ENCODE peak calls at places on chromosomes 16 and 17, in five cellular contexts. One of them, this sample, is unnamed.

GRCh38 chr16:50266337-50267091 is at the start of gene ADCY7:
- DNase-seq in mesenchymal stem cell: peak; percentile 85
- DNase-seq in H9: peak; percentile 57
- DNase-seq in cardiac muscle cell: peak; percentile 87
- DNase-seq in CD8-positive, alpha-beta memory T cell: peak; percentile 80
- DNase-seq in this sample: peak; percentile 92

GRCh38 chr16:84278968-84279367 is 15.7 kb upstream of the WFDC1 start:
- DNase-seq in cardiac muscle cell: no peak
- DNase-seq in mesenchymal stem cell: no peak
- DNase-seq in H9: peak; percentile 49
- DNase-seq in CD8-positive, alpha-beta memory T cell: no peak
- DNase-seq in this sample: no peak

GRCh38 chr17:50805486-50805885 is 29.9 kb upstream of the WFIKKN2 start:
- DNase-seq in cardiac muscle cell: no peak
- DNase-seq in CD8-positive, alpha-beta memory T cell: no peak
- DNase-seq in H9: no peak
- DNase-seq in mesenchymal stem cell: no peak
- DNase-seq in this sample: no peak

GRCh38 chr17:29176500-29177351 is 3.5 kb downstream of the MYO18A start:
- DNase-seq in mesenchymal stem cell: peak; percentile 64
- DNase-seq in H9: peak; percentile 88
- DNase-seq in CD8-positive, alpha-beta memory T cell: peak; percentile 48
- DNase-seq in cardiac muscle cell: peak; percentile 53
- DNase-seq in this sample: peak; percentile 73

GRCh38 chr16:57127836-57128235 is 35.5 kb downstream of the CPNE2 start:
- DNase-seq in mesenchymal stem cell: no peak
- DNase-seq in H9: no peak
- DNase-seq in CD8-positive, alpha-beta memory T cell: no peak
- DNase-seq in cardiac muscle cell: no peak
- DNase-seq in this sample: no peak

GRCh38 chr16:49850558-49851467 is 5.1 kb downstream of the ZNF423 start:
- DNase-seq in cardiac muscle cell: no peak
- DNase-seq in mesenchymal stem cell: no peak
- DNase-seq in H9: no peak
- DNase-seq in CD8-positive, alpha-beta memory T cell: no peak
- DNase-seq in this sample: peak; percentile 9

GRCh38 chr17:42683407-42684031 is 1.2 kb downstream of the CNTNAP1 start:
- DNase-seq in CD8-positive, alpha-beta memory T cell: no peak
- DNase-seq in H9: peak; percentile 71
- DNase-seq in mesenchymal stem cell: peak; percentile 15
- DNase-seq in cardiac muscle cell: peak; percentile 41
- DNase-seq in this sample: peak; percentile 86

GRCh38 chr17:62955841-62956352 is 10.1 kb upstream of the TANC2 start:
- DNase-seq in H9: no peak
- DNase-seq in CD8-positive, alpha-beta memory T cell: no peak
- DNase-seq in mesenchymal stem cell: no peak
- DNase-seq in cardiac muscle cell: no peak
- DNase-seq in this sample: no peak

GRCh38 chr17:6450926-6451717 is 6.9 kb downstream of the PIMREG start:
- DNase-seq in cardiac muscle cell: peak; percentile 59
- DNase-seq in mesenchymal stem cell: no peak
- DNase-seq in H9: no peak
- DNase-seq in CD8-positive, alpha-beta memory T cell: no peak
- DNase-seq in this sample: no peak

GRCh38 chr17:74394977-74395376 is 27.7 kb downstream of the GPR142 start:
- DNase-seq in H9: no peak
- DNase-seq in cardiac muscle cell: no peak
- DNase-seq in mesenchymal stem cell: no peak
- DNase-seq in CD8-positive, alpha-beta memory T cell: no peak
- DNase-seq in this sample: no peak

GRCh38 chr16:72872966-72873365 is 175.0 kb downstream of the ZFHX3 start:
- DNase-seq in cardiac muscle cell: no peak
- DNase-seq in CD8-positive, alpha-beta memory T cell: no peak
- DNase-seq in H9: no peak
- DNase-seq in mesenchymal stem cell: peak; percentile 52
- DNase-seq in this sample: no peak

GRCh38 chr16:19540241-19540970 is 15.1 kb upstream of the VPS35L start:
- DNase-seq in cardiac muscle cell: no peak
- DNase-seq in CD8-positive, alpha-beta memory T cell: no peak
- DNase-seq in mesenchymal stem cell: no peak
- DNase-seq in H9: no peak
- DNase-seq in this sample: no peak

GRCh38 chr16:12637002-12637401 is 166.7 kb downstream of the CPPED1 start:
- DNase-seq in CD8-positive, alpha-beta memory T cell: no peak
- DNase-seq in H9: peak; percentile 47
- DNase-seq in cardiac muscle cell: no peak
- DNase-seq in mesenchymal stem cell: no peak
- DNase-seq in this sample: no peak

GRCh38 chr16:53745753-53746258 is 41.9 kb downstream of the FTO start:
- DNase-seq in cardiac muscle cell: peak; percentile 10
- DNase-seq in H9: no peak
- DNase-seq in CD8-positive, alpha-beta memory T cell: no peak
- DNase-seq in mesenchymal stem cell: no peak
- DNase-seq in this sample: no peak

GRCh38 chr17:45230410-45230786 is 8.7 kb downstream of the FMNL1 start:
- DNase-seq in CD8-positive, alpha-beta memory T cell: no peak
- DNase-seq in mesenchymal stem cell: no peak
- DNase-seq in cardiac muscle cell: no peak
- DNase-seq in H9: no peak
- DNase-seq in this sample: no peak

GRCh38 chr16:25298165-25298872 is 40.7 kb upstream of the ZKSCAN2 start:
- DNase-seq in H9: no peak
- DNase-seq in CD8-positive, alpha-beta memory T cell: no peak
- DNase-seq in cardiac muscle cell: no peak
- DNase-seq in mesenchymal stem cell: no peak
- DNase-seq in this sample: no peak

GRCh38 chr17:49343273-49343672 is 18.8 kb downstream of the ZNF652 start:
- DNase-seq in mesenchymal stem cell: peak; percentile 41
- DNase-seq in cardiac muscle cell: peak; percentile 51
- DNase-seq in H9: no peak
- DNase-seq in CD8-positive, alpha-beta memory T cell: no peak
- DNase-seq in this sample: no peak

GRCh38 chr17:60435244-60436170 is 13.2 kb downstream of the CHCT1 start:
- DNase-seq in cardiac muscle cell: peak; percentile 94
- DNase-seq in H9: peak; percentile 78
- DNase-seq in mesenchymal stem cell: peak; percentile 85
- DNase-seq in CD8-positive, alpha-beta memory T cell: peak; percentile 62
- DNase-seq in this sample: peak; percentile 71

GRCh38 chr16:67173808-67174705 is 3.7 kb downstream of the NOL3 start:
- DNase-seq in cardiac muscle cell: peak; percentile 87
- DNase-seq in H9: peak; percentile 84
- DNase-seq in CD8-positive, alpha-beta memory T cell: no peak
- DNase-seq in mesenchymal stem cell: peak; percentile 90
- DNase-seq in this sample: peak; percentile 89

GRCh38 chr17:45150911-45151809 is 2.9 kb downstream of the HEXIM1 start:
- DNase-seq in cardiac muscle cell: no peak
- DNase-seq in CD8-positive, alpha-beta memory T cell: no peak
- DNase-seq in mesenchymal stem cell: peak; percentile 39
- DNase-seq in H9: no peak
- DNase-seq in this sample: no peak

GRCh38 chr16:80623376-80623775 is 82.6 kb downstream of the DYNLRB2 start:
- DNase-seq in cardiac muscle cell: peak; percentile 70
- DNase-seq in CD8-positive, alpha-beta memory T cell: no peak
- DNase-seq in H9: no peak
- DNase-seq in mesenchymal stem cell: no peak
- DNase-seq in this sample: no peak

GRCh38 chr17:50778471-50778870 is 11.2 kb upstream of the ANKRD40CL start:
- DNase-seq in H9: no peak
- DNase-seq in cardiac muscle cell: no peak
- DNase-seq in mesenchymal stem cell: no peak
- DNase-seq in CD8-positive, alpha-beta memory T cell: no peak
- DNase-seq in this sample: no peak

GRCh38 chr17:60393840-60394529 is 2.1 kb upstream of the USP32 start:
- DNase-seq in H9: no peak
- DNase-seq in CD8-positive, alpha-beta memory T cell: no peak
- DNase-seq in mesenchymal stem cell: no peak
- DNase-seq in cardiac muscle cell: no peak
- DNase-seq in this sample: no peak

GRCh38 chr16:7405166-7405565 is 72.5 kb downstream of the RBFOX1 start:
- DNase-seq in CD8-positive, alpha-beta memory T cell: no peak
- DNase-seq in H9: peak; percentile 71
- DNase-seq in cardiac muscle cell: no peak
- DNase-seq in mesenchymal stem cell: no peak
- DNase-seq in this sample: peak; percentile 68

GRCh38 chr17:32929288-32929574 is 1.3 kb downstream of the TMEM98 start:
- DNase-seq in H9: no peak
- DNase-seq in CD8-positive, alpha-beta memory T cell: no peak
- DNase-seq in cardiac muscle cell: peak; percentile 43
- DNase-seq in mesenchymal stem cell: peak; percentile 50
- DNase-seq in this sample: no peak

GRCh38 chr17:40399185-40399584 is 18.5 kb downstream of the TOP2A start:
- DNase-seq in cardiac muscle cell: peak; percentile 77
- DNase-seq in mesenchymal stem cell: peak; percentile 79
- DNase-seq in CD8-positive, alpha-beta memory T cell: peak; percentile 58
- DNase-seq in H9: no peak
- DNase-seq in this sample: no peak

GRCh38 chr17:54494731-54495715 is 405.6 kb upstream of the TOM1L1 start:
- DNase-seq in mesenchymal stem cell: no peak
- DNase-seq in CD8-positive, alpha-beta memory T cell: no peak
- DNase-seq in H9: no peak
- DNase-seq in cardiac muscle cell: no peak
- DNase-seq in this sample: no peak

GRCh38 chr16:4388275-4389021 is 16.8 kb downstream of the VASN start:
- DNase-seq in H9: no peak
- DNase-seq in CD8-positive, alpha-beta memory T cell: no peak
- DNase-seq in cardiac muscle cell: no peak
- DNase-seq in mesenchymal stem cell: no peak
- DNase-seq in this sample: peak; percentile 72

GRCh38 chr17:17141860-17142552 is 64.1 kb downstream of the PLD6 start:
- DNase-seq in CD8-positive, alpha-beta memory T cell: peak; percentile 32
- DNase-seq in H9: peak; percentile 80
- DNase-seq in mesenchymal stem cell: peak; percentile 45
- DNase-seq in cardiac muscle cell: peak; percentile 71
- DNase-seq in this sample: peak; percentile 73

GRCh38 chr17:38751144-38751802 is 1.3 kb upstream of the PSMB3 start:
- DNase-seq in mesenchymal stem cell: no peak
- DNase-seq in cardiac muscle cell: peak; percentile 40
- DNase-seq in H9: no peak
- DNase-seq in CD8-positive, alpha-beta memory T cell: no peak
- DNase-seq in this sample: no peak

DNA sequence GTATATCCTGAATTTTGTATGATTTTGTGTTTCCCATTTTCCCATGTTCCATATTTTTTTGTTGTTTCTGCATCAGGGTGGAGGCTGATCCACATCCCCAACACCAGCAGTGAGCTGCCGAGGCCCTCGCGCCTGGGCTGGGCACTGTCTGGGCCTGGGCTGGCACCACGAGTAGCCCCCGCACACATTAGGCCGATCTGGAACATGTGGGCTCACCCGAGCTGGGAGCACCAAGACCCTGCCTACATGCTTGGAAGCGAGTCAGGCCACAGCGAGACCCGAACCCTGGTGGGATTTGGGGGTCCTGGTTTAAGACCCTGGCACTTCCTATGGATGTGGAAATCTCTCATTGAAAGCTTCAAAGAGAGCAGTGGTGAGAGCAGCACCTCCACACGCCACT is 8.5 kb downstream of the KCTD5 start:
- DNase-seq in H9: no peak
- DNase-seq in CD8-positive, alpha-beta memory T cell: no peak
- DNase-seq in cardiac muscle cell: no peak
- DNase-seq in mesenchymal stem cell: no peak
- DNase-seq in this sample: peak; percentile 46
- H3K9me3 ChIP-seq in H9: no peaks in the 10 kb centered on the region
- H3K9me3 ChIP-seq in CD8-positive, alpha-beta memory T cell: no peaks in the 10 kb centered on the region
- H3K9me3 ChIP-seq in cardiac muscle cell: no peaks in the 10 kb centered on the region
- H3K9me3 ChIP-seq in mesenchymal stem cell: no peaks in the 10 kb centered on the region
- H3K9me3 ChIP-seq in this sample: no peaks in the 10 kb centered on the region

GRCh38 chr16:88385831-88386815 is 3.4 kb downstream of the ZNF469 start:
- DNase-seq in cardiac muscle cell: no peak
- DNase-seq in mesenchymal stem cell: no peak
- DNase-seq in CD8-positive, alpha-beta memory T cell: no peak
- DNase-seq in H9: no peak
- DNase-seq in this sample: no peak

GRCh38 chr16:88382491-88383400 is at the start of gene ZNF469:
- DNase-seq in H9: no peak
- DNase-seq in CD8-positive, alpha-beta memory T cell: no peak
- DNase-seq in cardiac muscle cell: peak; percentile 50
- DNase-seq in mesenchymal stem cell: peak; percentile 41
- DNase-seq in this sample: peak; percentile 28

GRCh38 chr16:88385112-88385594 is 2.4 kb downstream of the ZNF469 start:
- DNase-seq in mesenchymal stem cell: no peak
- DNase-seq in cardiac muscle cell: no peak
- DNase-seq in CD8-positive, alpha-beta memory T cell: no peak
- DNase-seq in H9: no peak
- DNase-seq in this sample: no peak

GRCh38 chr16:88383401-88384221 is 852 bp downstream of the ZNF469 start:
- DNase-seq in cardiac muscle cell: peak; percentile 53
- DNase-seq in CD8-positive, alpha-beta memory T cell: no peak
- DNase-seq in mesenchymal stem cell: peak; percentile 75
- DNase-seq in H9: no peak
- DNase-seq in this sample: peak; percentile 42

DNA sequence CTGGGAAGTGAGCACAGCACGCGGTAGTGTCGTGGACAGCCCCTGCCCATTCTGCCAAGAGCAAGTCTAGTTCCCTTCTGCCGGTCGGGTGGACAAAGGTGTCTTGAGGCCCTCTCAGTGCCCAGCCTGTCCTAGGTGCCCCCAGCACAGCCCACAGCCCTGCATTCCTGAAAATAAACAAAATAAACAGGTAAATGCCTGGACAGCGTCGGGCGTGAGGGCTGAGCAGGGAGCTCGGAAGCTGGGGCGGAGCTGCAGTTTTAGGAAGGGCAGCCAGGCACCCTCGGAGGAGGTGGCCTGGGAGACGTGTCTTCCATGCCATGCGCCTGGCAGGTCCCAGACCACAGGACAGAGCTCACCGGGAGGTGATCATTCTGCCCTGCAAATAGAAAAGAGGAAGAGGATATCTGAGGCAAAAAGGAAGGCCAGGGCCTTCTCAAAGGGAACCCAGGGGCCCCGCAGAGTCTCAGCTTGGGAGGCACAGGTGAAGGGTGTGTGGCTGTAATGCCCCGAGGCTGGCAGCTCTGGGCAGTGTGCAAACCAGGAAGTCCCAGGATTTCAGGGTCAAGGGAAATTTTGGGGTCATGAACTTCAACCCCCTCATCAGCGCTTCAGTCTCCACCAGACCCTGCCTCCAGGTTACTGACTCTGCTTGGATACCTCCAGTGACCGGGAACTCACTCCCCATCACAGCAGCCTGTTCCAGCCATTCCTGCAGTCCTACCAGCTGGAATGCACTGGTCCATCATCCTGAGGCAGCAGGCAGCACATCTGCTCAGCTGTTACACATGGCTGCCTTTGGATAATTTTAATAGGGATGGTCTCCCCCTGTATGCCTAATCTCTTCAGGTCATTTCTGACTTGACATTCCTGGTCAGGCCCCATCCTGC is 1.7 kb downstream of the ZNF469 start:
- DNase-seq in mesenchymal stem cell: no peak
- DNase-seq in cardiac muscle cell: no peak
- DNase-seq in H9: no peak
- DNase-seq in CD8-positive, alpha-beta memory T cell: no peak
- DNase-seq in this sample: peak; percentile 33
- H3K27me3 ChIP-seq in mesenchymal stem cell: no peaks in the 10 kb centered on the region
- H3K27me3 ChIP-seq in cardiac muscle cell: peaks cover 82% of the 10 kb centered on the region
- H3K27me3 ChIP-seq in H9: peaks cover 13% of the 10 kb centered on the region
- H3K27me3 ChIP-seq in CD8-positive, alpha-beta memory T cell: peaks cover 21% of the 10 kb centered on the region
- H3K27me3 ChIP-seq in this sample: no peaks in the 10 kb centered on the region

GRCh38 chr17:1180434-1180742 is 607 bp upstream of the ABR start:
- DNase-seq in H9: no peak
- DNase-seq in cardiac muscle cell: no peak
- DNase-seq in CD8-positive, alpha-beta memory T cell: no peak
- DNase-seq in mesenchymal stem cell: no peak
- DNase-seq in this sample: no peak
- H3K4me1 ChIP-seq in H9: no peaks in the 10 kb centered on the region
- H3K4me1 ChIP-seq in cardiac muscle cell: peaks cover 13% of the 10 kb centered on the region
- H3K4me1 ChIP-seq in CD8-positive, alpha-beta memory T cell: peaks cover 4% of the 10 kb centered on the region
- H3K4me1 ChIP-seq in mesenchymal stem cell: peaks cover 51% of the 10 kb centered on the region
- H3K4me1 ChIP-seq in this sample: peaks cover 3% of the 10 kb centered on the region

GRCh38 chr16:87533061-87533460 is 40.2 kb upstream of the ZCCHC14 start:
- DNase-seq in mesenchymal stem cell: no peak
- DNase-seq in CD8-positive, alpha-beta memory T cell: no peak
- DNase-seq in H9: no peak
- DNase-seq in cardiac muscle cell: no peak
- DNase-seq in this sample: no peak
- H3K9me3 ChIP-seq in mesenchymal stem cell: peaks cover 31% of the 10 kb centered on the region
- H3K9me3 ChIP-seq in CD8-positive, alpha-beta memory T cell: no peaks in the 10 kb centered on the region
- H3K9me3 ChIP-seq in H9: peaks cover 10% of the 10 kb centered on the region
- H3K9me3 ChIP-seq in cardiac muscle cell: no peaks in the 10 kb centered on the region
- H3K9me3 ChIP-seq in this sample: peaks cover 1% of the 10 kb centered on the region

This sample was measured in right cardiac atrium.